ENCODE peak calls at places on chromosomes 4 and X, in seven cellular contexts. Q, J, H, N, L, K and P are unnamed samples.

GRCh38 chr4:157005193-157005592 is 33.6 kb upstream of the PDGFC start:
- DNase-seq in K (no peak), Q (no peak), H (no peak), N (no peak), J (no peak), L (no peak), P (no peak)

GRCh38 chr4:26525136-26525535 is 34.9 kb upstream of the CCKAR start:
- DNase-seq in L (peak; percentile 78), J (no peak), Q (no peak), K (no peak), H (peak; percentile 25), N (no peak), P (no peak)

GRCh38 chr4:88514557-88515511 is 8.7 kb downstream of the PYURF start:
- DNase-seq in H (no peak), Q (no peak), N (no peak), J (no peak), K (no peak), L (no peak), P (no peak)

GRCh38 chr4:158895797-158896442 is 127.1 kb downstream of the FNIP2 start:
- DNase-seq in Q (no peak), K (peak; percentile 19), J (no peak), L (peak; percentile 22), H (peak; percentile 4), N (no peak), P (peak; percentile 27)

GRCh38 chr4:71380721-71381120 is 41.9 kb downstream of the SLC4A4 start:
- DNase-seq in N (no peak), L (peak; percentile 54), H (no peak), K (no peak), Q (no peak), J (no peak), P (no peak)

GRCh38 chrX:114970806-114971205 is 46.6 kb downstream of the IL13RA2 start:
- DNase-seq in L (no peak), N (no peak), Q (no peak), H (no peak), K (no peak), J (no peak), P (no peak)

GRCh38 chrX:154457491-154458115 is 478 bp upstream of the PLXNA3 start:
- DNase-seq in J (peak; percentile 47), Q (peak; percentile 74), H (no peak), N (no peak), K (peak; percentile 47), L (peak; percentile 44), P (no peak)

GRCh38 chr4:179196511-179196910 is 1754.3 kb upstream of the AGA start:
- DNase-seq in N (no peak), H (no peak), K (no peak), Q (no peak), J (no peak), L (peak; percentile 71), P (no peak)

GRCh38 chr4:185142911-185143595 is at the start of gene SLC25A4:
- DNase-seq in J (peak; percentile 82), L (peak; percentile 66), Q (peak; percentile 91), H (peak; percentile 79), K (peak; percentile 83), N (peak; percentile 90), P (peak; percentile 73)

GRCh38 chrX:110087485-110088356 is 84.8 kb downstream of the TMEM164 start:
- DNase-seq in H (peak; percentile 85), L (peak; percentile 97), K (peak; percentile 47), J (no peak), N (no peak), Q (no peak), P (no peak)

GRCh38 chr4:7924163-7924562 is 15.5 kb downstream of the AFAP1 start:
- DNase-seq in Q (no peak), L (peak; percentile 83), K (no peak), J (no peak), N (no peak), H (no peak), P (no peak)

GRCh38 chr4:77308843-77309242 is 151.8 kb downstream of the CCNG2 start:
- DNase-seq in L (peak; percentile 25), K (peak; percentile 61), N (no peak), Q (peak; percentile 59), J (no peak), H (peak; percentile 59), P (peak; percentile 82)